ENCODE peak calls at places on chromosomes 1 and 21, in six cellular contexts. Y, H, X, D, O and I are unnamed samples.

GRCh38 chr21:44349847-44350772 is 3.3 kb upstream of the TRPM2 start:
- DNase-seq in Y (no peak), H (no peak), X (no peak), D (no peak), O (no peak), I (no peak)

GRCh38 chr21:40681164-40681859 is 165.6 kb downstream of the DSCAM start:
- DNase-seq in Y (no peak), H (no peak), X (no peak), D (no peak), O (no peak), I (no peak)

GRCh38 chr1:53530550-53530949 is 71.4 kb downstream of the DMRTB1 start:
- DNase-seq in Y (no peak), H (no peak), X (no peak), D (no peak), O (no peak), I (no peak)

GRCh38 chr1:203926025-203926540 is 64.7 kb downstream of the SNRPE start:
- DNase-seq in Y (no peak), H (peak), X (no peak), D (no peak), O (no peak), I (no peak)

GRCh38 chr1:8745749-8746390 is 71.6 kb downstream of the RERE start:
- DNase-seq in Y (no peak), H (no peak), X (no peak), D (no peak), O (no peak), I (no peak)

GRCh38 chr1:1237874-1238701 is 6.1 kb downstream of the B3GALT6 start:
- DNase-seq in Y (peak), H (no peak), X (no peak), D (no peak), O (peak), I (peak)

GRCh38 chr1:85884372-85885035 is 176.3 kb upstream of the ZNHIT6 start:
- DNase-seq in Y (no peak), H (peak), X (no peak), D (no peak), O (no peak), I (no peak)

GRCh38 chr1:14924455-14925325 is 228.9 kb upstream of the TMEM51 start:
- DNase-seq in Y (peak), H (peak), X (no peak), D (peak), O (peak), I (peak)

GRCh38 chr1:200039849-200040479 is 12.5 kb downstream of the NR5A2 start:
- DNase-seq in Y (no peak), H (no peak), X (no peak), D (no peak), O (no peak), I (no peak)

GRCh38 chr1:169119405-169119804 is 12.9 kb downstream of the ATP1B1 start:
- DNase-seq in Y (no peak), H (peak), X (no peak), D (no peak), O (no peak), I (no peak)

GRCh38 chr1:6059866-6060265 is 14.2 kb downstream of the KCNAB2 start:
- DNase-seq in Y (no peak), H (no peak), X (no peak), D (no peak), O (no peak), I (no peak)

GRCh38 chr1:94244816-94245215 is 7.4 kb upstream of the ARHGAP29 start:
- DNase-seq in Y (no peak), H (no peak), X (no peak), D (no peak), O (no peak), I (no peak)
- H3K4me3 ChIP-seq in Y (no peak), H (no peak), X (no peak), D (no peak), O (no peak), I (no peak)

DNA sequence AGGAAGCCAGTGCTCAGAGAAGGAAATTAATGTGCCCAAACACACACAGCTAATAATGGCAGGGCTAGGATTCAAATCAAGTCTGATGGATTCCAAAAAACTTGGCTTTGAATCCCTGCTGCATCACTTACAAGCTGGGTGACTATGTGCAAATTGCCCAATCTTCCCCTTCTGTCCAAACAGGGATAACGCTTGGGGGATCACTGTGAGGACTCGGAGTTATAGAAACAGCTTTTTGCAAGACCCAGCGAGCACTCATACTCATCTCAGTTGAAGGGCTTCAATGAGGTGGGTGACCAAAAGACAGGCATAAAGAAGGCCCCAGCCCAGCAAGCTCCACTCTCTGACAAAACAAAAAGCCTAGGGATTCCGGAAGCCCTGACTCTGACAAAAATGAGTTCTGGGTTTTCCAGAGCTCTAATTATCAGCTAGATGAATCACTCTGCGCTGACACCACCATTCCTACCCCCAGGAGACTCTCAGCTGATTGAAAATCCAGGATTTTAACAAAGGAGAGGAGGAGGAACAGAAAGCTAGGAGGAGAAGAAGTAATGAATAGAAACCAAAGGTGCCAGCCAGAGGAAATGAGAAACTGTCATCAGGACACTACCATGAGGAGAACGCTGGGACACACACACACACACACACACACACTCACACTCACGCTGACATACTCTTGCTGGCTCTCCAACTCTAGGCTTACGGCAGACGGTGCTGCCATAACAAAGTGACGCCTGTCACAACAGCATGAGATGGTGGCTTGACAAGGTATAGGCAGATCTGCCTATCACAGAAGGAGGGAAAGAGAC is 1.6 kb upstream of the STK40 start:
- DNase-seq in Y (no peak), H (peak), X (peak), D (no peak), O (no peak), I (no peak)
- H3K4me3 ChIP-seq in Y (peak), H (peak), X (peak), D (peak), O (peak), I (no peak)

DNA sequence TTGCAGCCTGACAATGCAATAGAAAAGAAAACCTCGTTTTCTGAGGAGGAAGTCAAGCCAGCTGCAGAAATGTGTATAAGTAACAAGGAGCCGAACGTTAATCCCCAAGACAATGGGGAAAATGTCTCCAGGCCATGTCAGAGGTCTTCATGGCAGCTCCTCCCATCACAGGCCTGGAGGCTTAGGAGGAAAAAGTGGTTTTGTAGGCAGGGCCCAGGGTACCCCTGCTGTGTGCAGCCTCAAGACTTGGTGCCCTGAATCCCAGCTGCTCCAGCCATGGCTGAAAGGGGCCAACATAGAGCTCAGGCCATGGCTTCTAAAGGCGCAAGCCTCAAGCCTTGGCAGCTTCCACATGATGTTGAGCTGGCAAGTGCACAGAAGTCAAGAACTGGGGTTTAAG is 78.0 kb upstream of the HOOK1 start:
- DNase-seq in Y (no peak), H (no peak), X (no peak), D (no peak), O (no peak), I (no peak)
- H3K4me3 ChIP-seq in Y (no peak), H (no peak), X (no peak), D (no peak), O (no peak), I (no peak)

DNA sequence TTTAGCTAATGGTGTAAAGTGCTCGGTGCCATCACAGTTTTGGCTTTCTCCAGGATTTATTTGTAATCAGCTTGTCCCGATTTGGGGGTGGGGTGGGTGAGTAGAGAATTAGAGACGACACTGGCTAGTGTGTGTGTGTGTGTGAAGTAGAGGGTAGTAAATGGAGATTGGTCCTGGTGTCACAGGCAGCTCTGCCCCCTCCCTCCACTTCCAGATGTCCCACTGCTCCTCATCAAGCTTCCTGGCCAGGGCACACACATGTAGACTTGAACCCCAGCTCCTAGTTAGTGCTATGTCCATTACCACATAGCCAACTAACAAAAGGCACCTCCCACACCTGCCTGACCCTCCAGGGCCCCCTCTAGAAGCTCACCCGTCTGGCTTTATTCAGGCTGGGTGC is 3.2 kb downstream of the TRNP1 start:
- DNase-seq in Y (no peak), H (no peak), X (no peak), D (no peak), O (no peak), I (no peak)
- H3K4me3 ChIP-seq in Y (no peak), H (no peak), X (no peak), D (no peak), O (peak), I (no peak)

GRCh38 chr1:113792986-113793385 is 19.3 kb downstream of the RSBN1 start:
- DNase-seq in Y (no peak), H (peak), X (no peak), D (no peak), O (no peak), I (no peak)
- H3K4me3 ChIP-seq in Y (no peak), H (no peak), X (no peak), D (no peak), O (no peak), I (no peak)

GRCh38 chr21:16308269-16308668 is 578.5 kb downstream of the USP25 start:
- DNase-seq in Y (no peak), H (peak), X (no peak), D (no peak), O (no peak), I (no peak)
- H3K4me3 ChIP-seq in Y (no peak), H (peak), X (no peak), D (peak), O (peak), I (no peak)

GRCh38 chr1:26307363-26307781 is 936 bp upstream of the UBXN11 start:
- DNase-seq in Y (no peak), H (no peak), X (peak), D (no peak), O (no peak), I (no peak)
- H3K4me3 ChIP-seq in Y (peak), H (no peak), X (peak), D (no peak), O (peak), I (no peak)

GRCh38 chr1:43367026-43367903 is 546 bp downstream of the ELOVL1 start:
- DNase-seq in Y (peak), H (no peak), X (peak), D (peak), O (no peak), I (no peak)
- H3K4me3 ChIP-seq in Y (peak), H (peak), X (peak), D (peak), O (peak), I (peak)

DNA sequence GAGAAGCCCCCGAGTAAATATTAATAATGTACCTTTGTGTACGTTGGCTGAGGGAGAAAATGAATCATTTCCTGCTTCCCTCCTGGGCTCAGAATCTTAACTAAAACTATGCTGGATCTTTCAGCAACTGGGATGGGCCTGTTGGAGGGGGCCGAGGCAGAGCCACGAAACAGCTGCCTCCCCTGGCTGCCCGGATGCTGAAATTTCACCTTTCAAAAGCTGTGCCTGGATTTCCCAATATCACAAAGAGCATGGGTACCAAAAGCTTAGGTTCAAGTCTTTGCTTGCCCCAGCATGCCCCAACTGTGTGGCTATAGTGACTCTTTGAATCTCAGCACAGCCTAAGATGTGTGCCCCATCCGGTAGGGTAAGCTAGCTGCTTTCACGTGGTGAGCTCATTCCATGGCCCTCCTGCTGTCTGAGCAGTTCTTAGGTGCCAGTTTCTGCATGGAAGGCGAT is 473.4 kb downstream of the PTPRU start:
- DNase-seq in Y (no peak), H (no peak), X (no peak), D (no peak), O (peak), I (no peak)
- H3K4me3 ChIP-seq in Y (no peak), H (no peak), X (no peak), D (no peak), O (no peak), I (no peak)